ENCODE peak calls at places on chromosomes 2 and 18, in six cellular contexts. B is brain microvascular endothelial cell; H is left lung; N is cardiac muscle cell; M is CD8-positive, alpha-beta T cell; U is K562. I is an unnamed sample.

GRCh38 chr18:63320690-63321265 is 1.2 kb upstream of the BCL2 start:
- DNase-seq in B (no peak), H (peak), N (peak), M (peak), U (peak), I (no peak)

GRCh38 chr2:152649997-152650396 is 67.3 kb downstream of the PRPF40A start:
- DNase-seq in B (no peak), H (no peak), N (no peak), M (no peak), U (no peak), I (no peak)

GRCh38 chr2:191959209-191959608 is 112.3 kb upstream of the CAVIN2 start:
- DNase-seq in B (no peak), H (no peak), N (peak), M (no peak), U (no peak), I (no peak)

GRCh38 chr2:108884629-108885028 is 98.1 kb downstream of the CCDC138 start:
- DNase-seq in B (no peak), H (no peak), N (peak), M (no peak), U (no peak), I (no peak)

GRCh38 chr18:56068030-56068671 is 480.2 kb upstream of the TCF4 start:
- DNase-seq in B (peak), H (no peak), N (peak), M (no peak), U (no peak), I (peak)

GRCh38 chr2:60976271-60976670 is 41.2 kb upstream of the PEX13 start:
- DNase-seq in B (no peak), H (no peak), N (no peak), M (no peak), U (no peak), I (no peak)

GRCh38 chr2:80573950-80574349 is 269.4 kb upstream of the LRRTM1 start:
- DNase-seq in B (no peak), H (no peak), N (no peak), M (no peak), U (no peak), I (no peak)

GRCh38 chr2:199962203-199962602 is 6.8 kb downstream of the MAIP1 start:
- DNase-seq in B (no peak), H (no peak), N (no peak), M (no peak), U (no peak), I (no peak)

GRCh38 chr18:53950545-53950944 is 273.9 kb downstream of the MBD2 start:
- DNase-seq in B (no peak), H (no peak), N (no peak), M (no peak), U (no peak), I (no peak)

GRCh38 chr2:188114014-188114413 is 177.7 kb upstream of the GULP1 start:
- DNase-seq in B (peak), H (no peak), N (peak), M (no peak), U (no peak), I (no peak)

GRCh38 chr2:237228226-237228625 is 142.5 kb downstream of the COPS8 start:
- DNase-seq in B (no peak), H (no peak), N (no peak), M (no peak), U (no peak), I (no peak)

GRCh38 chr18:25043104-25043503 is 308.9 kb downstream of the ZNF521 start:
- DNase-seq in B (no peak), H (no peak), N (no peak), M (no peak), U (no peak), I (no peak)

GRCh38 chr18:79692056-79692455 is 12.5 kb downstream of the CTDP1 start:
- DNase-seq in B (no peak), H (no peak), N (no peak), M (no peak), U (no peak), I (no peak)

GRCh38 chr2:239953418-239954061 is 71.6 kb downstream of the NDUFA10 start:
- DNase-seq in B (peak), H (peak), N (peak), M (no peak), U (no peak), I (no peak)

GRCh38 chr2:227623225-227623624 is 5.9 kb downstream of the SCYGR4 start:
- DNase-seq in B (peak), H (no peak), N (peak), M (no peak), U (no peak), I (no peak)

GRCh38 chr2:143182649-143183048 is 53.4 kb downstream of the ARHGAP15 start:
- DNase-seq in B (no peak), H (no peak), N (no peak), M (no peak), U (no peak), I (no peak)

GRCh38 chr2:74440378-74441110 is 1.2 kb downstream of the RTKN start:
- DNase-seq in B (peak), H (peak), N (peak), M (peak), U (peak), I (no peak)

GRCh38 chr18:27712066-27712465 is 464.9 kb downstream of the CDH2 start:
- DNase-seq in B (no peak), H (no peak), N (no peak), M (no peak), U (no peak), I (no peak)

GRCh38 chr2:233297076-233297475 is 10.5 kb upstream of the SAG start:
- DNase-seq in B (no peak), H (no peak), N (no peak), M (no peak), U (no peak), I (no peak)

GRCh38 chr2:145617906-145618305 is 1098.0 kb upstream of the ZEB2 start:
- DNase-seq in B (no peak), H (no peak), N (peak), M (no peak), U (no peak), I (no peak)

GRCh38 chr18:11752116-11752911 is 63.2 kb downstream of the GNAL start:
- DNase-seq in B (peak), H (no peak), N (peak), M (no peak), U (peak), I (no peak)

GRCh38 chr2:218166791-218167190 is at the start of gene CXCR1:
- DNase-seq in B (no peak), H (no peak), N (no peak), M (peak), U (no peak), I (no peak)

GRCh38 chr2:218069606-218070300 is 700 bp downstream of the RUFY4 start:
- DNase-seq in B (no peak), H (no peak), N (no peak), M (no peak), U (no peak), I (no peak)

GRCh38 chr2:172533687-172534086 is 22.2 kb upstream of the PDK1 start:
- DNase-seq in B (no peak), H (no peak), N (no peak), M (no peak), U (no peak), I (no peak)

GRCh38 chr2:164504253-164504652 is 117.0 kb downstream of the GRB14 start:
- DNase-seq in B (no peak), H (no peak), N (peak), M (no peak), U (no peak), I (no peak)

GRCh38 chr2:233542507-233542906 is 24.1 kb downstream of the USP40 start:
- DNase-seq in B (peak), H (no peak), N (peak), M (no peak), U (no peak), I (no peak)

GRCh38 chr2:241775223-241776177 is 1.1 kb upstream of the GAL3ST2 start:
- DNase-seq in B (no peak), H (peak), N (no peak), M (no peak), U (no peak), I (no peak)

GRCh38 chr18:30644158-30644557 is 398.4 kb downstream of the DSC3 start:
- DNase-seq in B (no peak), H (no peak), N (no peak), M (no peak), U (no peak), I (no peak)

GRCh38 chr2:20223345-20224190 is 1.4 kb downstream of the SDC1 start:
- DNase-seq in B (no peak), H (peak), N (peak), M (no peak), U (no peak), I (no peak)

GRCh38 chr2:20226152-20226545 is 1.2 kb upstream of the SDC1 start:
- DNase-seq in B (no peak), H (no peak), N (no peak), M (no peak), U (no peak), I (no peak)

GRCh38 chr2:20224191-20224715 is 677 bp downstream of the SDC1 start:
- DNase-seq in B (no peak), H (peak), N (no peak), M (no peak), U (no peak), I (no peak)

GRCh38 chr2:20225294-20226151 is 593 bp upstream of the SDC1 start:
- DNase-seq in B (no peak), H (peak), N (peak), M (no peak), U (peak), I (no peak)

GRCh38 chr2:20224716-20225293 is at the start of gene SDC1:
- DNase-seq in B (peak), H (peak), N (peak), M (no peak), U (peak), I (no peak)
- H3K27ac ChIP-seq in B (no peak), H (peak), N (no peak), M (no peak), U (no peak), I (peak)

GRCh38 chr2:170582313-170582712 is 132.8 kb upstream of the SP5 start:
- DNase-seq in B (no peak), H (no peak), N (no peak), M (no peak), U (no peak), I (no peak)

GRCh38 chr2:170587117-170587516 is 128.0 kb upstream of the SP5 start:
- DNase-seq in B (no peak), H (no peak), N (no peak), M (no peak), U (no peak), I (no peak)

GRCh38 chr2:170587937-170588336 is 127.2 kb upstream of the SP5 start:
- DNase-seq in B (no peak), H (no peak), N (no peak), M (no peak), U (no peak), I (peak)

GRCh38 chr2:170582747-170583463 is 132.2 kb upstream of the SP5 start:
- DNase-seq in B (no peak), H (no peak), N (no peak), M (no peak), U (no peak), I (no peak)

DNA sequence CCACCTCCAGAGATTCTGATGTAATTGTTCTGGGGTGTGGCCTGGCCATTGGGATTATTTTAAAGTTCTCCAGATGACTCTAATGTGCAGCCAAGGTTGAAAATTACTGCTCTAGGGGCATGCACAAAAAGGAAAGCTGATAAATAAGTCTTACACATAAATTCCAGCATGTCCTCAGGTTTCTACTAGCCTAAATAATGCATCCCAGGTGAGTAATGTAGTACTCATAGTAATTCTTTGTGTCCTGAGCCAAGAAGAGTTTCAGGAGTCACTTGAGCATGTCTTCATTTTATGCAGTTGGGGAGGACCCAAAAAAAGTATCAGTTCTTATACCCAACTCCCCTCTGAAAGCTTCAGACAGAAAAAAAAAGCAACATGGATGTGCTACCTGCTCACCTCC is 130.1 kb upstream of the SP5 start:
- DNase-seq in B (no peak), H (no peak), N (no peak), M (no peak), U (no peak), I (peak)
- H3K27ac ChIP-seq in B (no peak), H (no peak), N (no peak), M (no peak), U (no peak), I (peak)

DNA sequence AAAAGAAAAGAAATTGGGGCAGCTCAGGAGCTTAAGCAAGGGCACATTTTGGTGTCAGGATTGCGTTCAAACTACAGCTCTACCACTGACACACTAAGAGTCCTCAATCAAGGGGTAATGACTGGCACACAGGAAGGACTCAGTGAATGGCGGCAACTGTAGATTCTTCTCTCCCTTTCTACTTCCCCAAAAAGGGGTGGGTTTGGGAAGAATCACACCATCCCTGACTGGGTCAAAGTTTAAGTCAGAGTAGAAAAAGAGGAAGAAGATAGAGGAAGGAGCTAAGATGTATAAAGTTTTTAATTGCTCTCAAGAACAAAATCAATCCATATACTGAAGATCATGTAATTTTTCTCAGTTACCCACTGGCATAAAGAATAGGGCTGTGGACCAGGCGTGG is 2.6 kb downstream of the NLRC4 start:
- DNase-seq in B (no peak), H (no peak), N (no peak), M (no peak), U (no peak), I (no peak)
- H3K27ac ChIP-seq in B (no peak), H (peak), N (no peak), M (no peak), U (no peak), I (no peak)

GRCh38 chr2:118339386-118339785 is 251.1 kb downstream of the INSIG2 start:
- DNase-seq in B (no peak), H (no peak), N (no peak), M (no peak), U (no peak), I (no peak)
- H3K27ac ChIP-seq in B (no peak), H (no peak), N (no peak), M (no peak), U (no peak), I (no peak)

GRCh38 chr2:99771691-99772333 is 282.0 kb upstream of the REV1 start:
- DNase-seq in B (no peak), H (peak), N (no peak), M (no peak), U (peak), I (no peak)
- H3K27ac ChIP-seq in B (no peak), H (peak), N (no peak), M (no peak), U (peak), I (no peak)

DNA sequence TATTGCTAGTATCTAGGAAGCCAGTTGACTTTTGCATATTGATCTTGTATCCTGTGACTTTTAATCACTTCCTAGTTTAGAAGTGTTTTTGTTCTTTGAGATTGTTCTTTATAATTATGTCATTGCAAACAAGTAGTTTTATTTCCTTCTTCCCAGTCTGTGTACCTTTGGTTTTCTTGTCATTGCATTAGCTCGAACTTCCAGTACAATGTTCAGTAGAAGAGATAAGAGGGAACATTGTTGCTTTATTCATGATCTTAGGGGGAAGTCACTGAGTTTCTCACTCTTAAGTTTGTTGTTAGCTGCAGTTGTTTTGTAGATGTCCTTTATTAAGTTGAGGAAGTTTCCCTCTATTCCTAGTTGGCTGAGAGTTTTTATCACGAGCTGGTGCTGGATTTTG is 61.0 kb downstream of the TRAPPC12 start:
- DNase-seq in B (no peak), H (no peak), N (peak), M (no peak), U (no peak), I (no peak)
- H3K27ac ChIP-seq in B (no peak), H (peak), N (no peak), M (no peak), U (no peak), I (no peak)

DNA sequence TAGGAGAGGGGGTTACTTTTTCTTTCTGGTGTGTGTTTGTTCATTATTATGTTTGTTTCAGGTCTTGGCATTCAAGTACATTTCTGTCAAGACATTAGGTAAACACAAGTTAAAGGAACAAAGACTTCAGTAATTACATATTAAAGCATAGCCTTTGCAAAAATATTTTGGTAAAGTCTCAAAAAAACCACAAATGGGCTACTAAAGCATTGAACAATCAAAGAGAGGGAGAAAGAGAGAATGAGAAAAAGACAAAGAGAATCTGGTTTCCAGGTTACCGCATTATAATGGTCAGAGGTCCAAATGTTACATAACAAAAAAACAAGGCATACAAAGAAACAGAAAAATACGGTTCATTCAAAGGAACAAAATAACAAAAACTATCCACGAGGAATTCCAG is 328.0 kb downstream of the AKAIN1 start:
- DNase-seq in B (no peak), H (no peak), N (no peak), M (no peak), U (no peak), I (no peak)
- H3K27ac ChIP-seq in B (no peak), H (no peak), N (no peak), M (no peak), U (no peak), I (no peak)

GRCh38 chr18:59866551-59866950 is 33.2 kb upstream of the PMAIP1 start:
- DNase-seq in B (no peak), H (no peak), N (no peak), M (no peak), U (no peak), I (no peak)

GRCh38 chr18:59865241-59865986 is 34.4 kb upstream of the PMAIP1 start:
- DNase-seq in B (no peak), H (no peak), N (no peak), M (no peak), U (no peak), I (no peak)

GRCh38 chr18:59861009-59861408 is 38.8 kb upstream of the PMAIP1 start:
- DNase-seq in B (peak), H (no peak), N (peak), M (no peak), U (no peak), I (no peak)

GRCh38 chr18:59864446-59864764 is 35.4 kb upstream of the PMAIP1 start:
- DNase-seq in B (no peak), H (no peak), N (no peak), M (no peak), U (no peak), I (no peak)

DNA sequence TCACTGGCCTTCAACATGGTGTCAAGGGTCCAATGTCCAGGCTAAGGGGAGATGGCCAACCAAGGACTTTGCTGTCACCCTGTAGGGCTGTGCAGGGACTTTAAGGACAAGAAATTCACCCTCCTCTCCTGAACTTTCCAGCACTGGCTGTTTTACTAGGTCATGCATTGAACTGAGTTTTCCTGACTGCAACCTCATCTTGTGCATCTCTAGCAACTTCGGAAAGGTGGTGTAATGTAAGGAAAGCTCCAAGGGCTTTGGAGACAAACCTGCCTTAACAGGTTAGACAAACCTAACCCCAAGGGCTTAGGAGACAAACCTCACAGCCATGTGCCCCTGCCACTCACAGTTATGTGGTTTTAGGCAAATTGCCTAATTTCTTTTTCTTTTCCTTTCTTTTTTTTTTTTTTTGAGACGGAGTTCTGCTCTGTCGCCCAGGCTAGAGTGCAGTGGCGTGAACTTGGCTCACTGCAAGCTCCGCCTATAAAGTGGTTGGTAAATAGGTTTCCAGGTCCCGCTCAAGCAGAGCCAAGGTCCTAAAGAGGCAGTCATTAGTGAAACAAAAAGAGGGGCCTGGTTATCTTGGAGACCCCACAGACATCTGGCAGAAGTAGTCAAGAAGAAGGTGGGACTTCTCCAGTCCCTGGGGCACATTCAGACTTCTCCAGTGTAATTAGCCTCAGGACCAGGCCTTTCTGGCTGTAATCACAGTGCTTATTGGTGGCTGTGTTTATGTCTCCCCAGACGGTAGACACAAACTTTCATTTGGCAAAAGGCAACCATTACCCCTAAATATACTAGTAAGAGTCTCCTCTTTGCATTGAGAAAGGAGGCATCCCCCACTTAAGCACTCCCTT is 37.6 kb upstream of the PMAIP1 start:
- DNase-seq in B (no peak), H (no peak), N (no peak), M (no peak), U (no peak), I (no peak)
- H3K27ac ChIP-seq in B (no peak), H (no peak), N (no peak), M (no peak), U (no peak), I (peak)

GRCh38 chr2:213086566-213086965 is 64.8 kb downstream of the IKZF2 start:
- DNase-seq in B (no peak), H (no peak), N (peak), M (no peak), U (no peak), I (no peak)
- H3K27ac ChIP-seq in B (no peak), H (no peak), N (peak), M (no peak), U (no peak), I (no peak)